ENCODE peak calls at places on chromosome 10, in ten cellular contexts. P is keratinocyte; G is tibial nerve; Q is cardiac muscle cell; Z is astrocyte of the spinal cord; H is retinal pigment epithelial cell; B is pancreas; W is CD8-positive, alpha-beta T cell; D is psoas muscle; S is neural progenitor cell. J is an unnamed sample.

GRCh38 chr10:112000466-112000865 is 183.1 kb downstream of the GPAM start:
- DNase-seq in P (no peak), G (no peak), Q (no peak), Z (no peak), H (no peak), B (no peak), W (no peak), D (peak; percentile 27), S (no peak), J (peak; percentile 93)

GRCh38 chr10:6404127-6405072 is 175.7 kb downstream of the PRKCQ start:
- DNase-seq in P (no peak), G (no peak), Q (peak; percentile 32), Z (no peak), H (no peak), B (no peak), W (no peak), D (no peak), S (no peak), J (no peak)

GRCh38 chr10:2949948-2950354 is 117.4 kb upstream of the PFKP start:
- DNase-seq in P (no peak), G (no peak), Q (no peak), Z (peak; percentile 45), H (peak; percentile 19), B (no peak), W (no peak), D (no peak), S (no peak), J (peak; percentile 77)

GRCh38 chr10:77162697-77163096 is 474.9 kb downstream of the KCNMA1 start:
- DNase-seq in P (peak; percentile 69), G (no peak), Q (no peak), Z (peak; percentile 48), H (no peak), B (no peak), W (no peak), D (no peak), S (no peak), J (peak; percentile 93)

GRCh38 chr10:63547628-63548356 is 26.6 kb downstream of the REEP3 start:
- DNase-seq in P (no peak), G (no peak), Q (no peak), Z (peak; percentile 40), H (no peak), B (no peak), W (no peak), D (no peak), S (no peak), J (peak; percentile 52)

GRCh38 chr10:131638481-131639278 is 262.1 kb upstream of the PPP2R2D start:
- DNase-seq in P (no peak), G (no peak), Q (no peak), Z (no peak), H (no peak), B (no peak), W (no peak), D (no peak), S (no peak), J (no peak)

GRCh38 chr10:97792058-97792721 is 20.4 kb upstream of the SFRP5 start:
- DNase-seq in P (no peak), G (peak; percentile 40), Q (peak; percentile 60), Z (peak; percentile 32), H (no peak), B (peak; percentile 90), W (peak; percentile 68), D (peak; percentile 67), S (peak; percentile 74), J (peak; percentile 47)

GRCh38 chr10:131252586-131253276 is 58.8 kb downstream of the TCERG1L start:
- DNase-seq in P (no peak), G (no peak), Q (no peak), Z (no peak), H (no peak), B (no peak), W (no peak), D (no peak), S (no peak), J (no peak)

GRCh38 chr10:119358140-119358512 is 150.8 kb downstream of the GRK5 start:
- DNase-seq in P (no peak), G (no peak), Q (no peak), Z (no peak), H (no peak), B (no peak), W (no peak), D (no peak), S (no peak), J (no peak)

GRCh38 chr10:44396671-44397191 is 11.8 kb upstream of the CXCL12 start:
- DNase-seq in P (no peak), G (no peak), Q (no peak), Z (no peak), H (no peak), B (no peak), W (no peak), D (no peak), S (no peak), J (no peak)

GRCh38 chr10:77458986-77459590 is 178.5 kb downstream of the KCNMA1 start:
- DNase-seq in P (no peak), G (no peak), Q (peak; percentile 7), Z (peak; percentile 64), H (no peak), B (no peak), W (no peak), D (no peak), S (no peak), J (no peak)

GRCh38 chr10:59991661-59992060 is 85.3 kb upstream of the CCDC6 start:
- DNase-seq in P (peak; percentile 79), G (no peak), Q (peak; percentile 60), Z (peak; percentile 59), H (no peak), B (peak; percentile 56), W (no peak), D (no peak), S (peak; percentile 42), J (peak; percentile 91)

GRCh38 chr10:66836057-66836456 is 89.8 kb upstream of the LRRTM3 start:
- DNase-seq in P (peak; percentile 11), G (no peak), Q (peak; percentile 64), Z (peak; percentile 78), H (peak; percentile 82), B (no peak), W (no peak), D (no peak), S (no peak), J (no peak)

GRCh38 chr10:77037735-77038411 is 599.7 kb downstream of the KCNMA1 start:
- DNase-seq in P (no peak), G (no peak), Q (no peak), Z (no peak), H (no peak), B (no peak), W (no peak), D (no peak), S (peak; percentile 35), J (no peak)

DNA sequence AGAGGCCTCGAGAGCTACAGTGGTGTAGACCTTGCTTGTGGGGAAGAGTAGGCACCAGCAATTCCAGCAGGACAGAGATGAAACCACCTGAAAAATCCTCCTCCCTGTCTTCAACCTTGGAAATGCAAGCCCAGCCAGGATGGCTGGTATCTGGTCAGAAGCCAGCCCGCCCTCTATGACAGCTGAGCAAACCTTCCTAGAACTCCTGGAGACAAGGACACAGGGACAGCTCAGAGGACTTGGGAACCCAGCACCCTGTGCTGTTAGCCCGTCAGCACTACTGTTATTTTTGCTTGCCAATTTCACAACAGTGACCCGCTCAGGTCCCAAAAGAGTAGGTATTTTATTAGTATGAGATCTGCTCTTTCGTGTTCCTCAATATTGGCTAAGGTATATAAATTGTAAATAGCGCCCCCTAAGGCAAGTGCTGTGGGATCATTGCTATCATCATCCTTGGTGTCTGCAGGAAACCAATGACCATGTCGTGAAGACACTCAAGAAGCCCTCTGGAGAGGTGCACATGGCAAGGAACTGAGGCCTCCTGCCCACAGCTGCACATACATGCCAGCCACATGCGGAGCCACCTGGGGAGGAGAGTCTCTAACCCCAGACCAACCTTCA is 156.5 kb upstream of the CHST15 start:
- DNase-seq in P (no peak), G (no peak), Q (no peak), Z (no peak), H (no peak), B (no peak), W (no peak), D (no peak), S (peak; percentile 51), J (no peak)
- TF ChIP-seq CTCF in P (peak; percentile 28), G (no peak), Q (peak; percentile 27), Z (peak; percentile 22), H (no peak), B (no peak), W (no peak), D (no peak), S (peak; percentile 57), J (peak; percentile 5)

GRCh38 chr10:21521910-21522533 is 3.5 kb downstream of the SKIDA1 start:
- DNase-seq in P (no peak), G (no peak), Q (no peak), Z (peak; percentile 32), H (no peak), B (no peak), W (no peak), D (no peak), S (peak; percentile 24), J (no peak)
- H3K4me3 ChIP-seq in P (peak overlapping the region; percentile 48), G (no peak overlapping the region), Q (no peak overlapping the region), Z (no peak overlapping the region), H (no peak overlapping the region), B (no peak overlapping the region), W (no peak overlapping the region), D (peak overlapping the region; percentile 53), S (peak overlapping the region; percentile 97), J (no peak overlapping the region)

GRCh38 chr10:5252177-5253037 is 55.8 kb downstream of the AKR1C4 start:
- DNase-seq in P (no peak), G (no peak), Q (peak; percentile 27), Z (no peak), H (no peak), B (no peak), W (no peak), D (no peak), S (peak; percentile 5), J (peak; percentile 28)
- TF ChIP-seq CTCF in P (no peak), G (no peak), Q (no peak), Z (no peak), H (no peak), B (no peak), W (no peak), D (no peak), S (no peak), J (no peak)

GRCh38 chr10:103852856-103853255 is 2.5 kb downstream of the SH3PXD2A start:
- DNase-seq in P (no peak), G (no peak), Q (peak; percentile 74), Z (no peak), H (no peak), B (no peak), W (no peak), D (peak; percentile 23), S (no peak), J (peak; percentile 81)
- H3K4me3 ChIP-seq in P (peak overlapping the region; percentile 95), G (peak overlapping the region; percentile 20), Q (peak overlapping the region; percentile 87), Z (no peak overlapping the region), H (no peak overlapping the region), B (no peak overlapping the region), W (no peak overlapping the region), D (peak overlapping the region; percentile 96), S (no peak overlapping the region), J (no peak overlapping the region)

GRCh38 chr10:28738200-28738599 is 60.9 kb downstream of the BAMBI start:
- DNase-seq in P (no peak), G (no peak), Q (no peak), Z (no peak), H (no peak), B (no peak), W (no peak), D (no peak), S (no peak), J (peak; percentile 12)
- TF ChIP-seq CTCF in P (no peak), G (no peak), Q (peak; percentile 10), Z (peak; percentile 7), H (peak; percentile 23), B (no peak), W (no peak), D (no peak), S (peak; percentile 37), J (peak; percentile 9)

J was measured in fibroblast of mammary gland.